ENCODE peak calls at places on chromosomes 5 and 9, in seven cellular contexts. T is hepatocyte, I is ovary, U is CD14-positive monocyte, B is NB4, M is psoas muscle, X is right atrium auricular region. Y is an unnamed sample.

GRCh38 chr5:10760033-10760975 is 730 bp downstream of the DAP start:
- DNase-seq in T (peak; percentile 81), U (no peak), I (no peak), X (no peak), M (no peak), B (peak; percentile 69), Y (peak; percentile 55)

GRCh38 chr5:79800979-79801827 is 111.6 kb downstream of the CMYA5 start:
- DNase-seq in T (no peak), B (peak; percentile 35), X (no peak), U (no peak), M (no peak), I (no peak), Y (no peak)

GRCh38 chr5:56910123-56910951 is 941 bp downstream of the SETD9 start:
- DNase-seq in B (peak; percentile 80), M (peak; percentile 68), T (no peak), I (peak; percentile 72), X (no peak), U (peak; percentile 45), Y (peak; percentile 43)

GRCh38 chr9:113807173-113808061 is 68.7 kb upstream of the ZNF618 start:
- DNase-seq in I (peak; percentile 54), T (peak; percentile 48), X (peak; percentile 62), M (no peak), B (peak; percentile 71), U (peak; percentile 52), Y (peak; percentile 56)

GRCh38 chr9:107755267-107755666 is 265.7 kb upstream of the KLF4 start:
- DNase-seq in M (no peak), X (peak; percentile 47), T (peak; percentile 76), B (peak; percentile 32), U (peak; percentile 82), I (no peak), Y (no peak)

GRCh38 chr9:77597057-77597456 is 51.1 kb downstream of the GNA14 start:
- DNase-seq in U (no peak), X (no peak), I (no peak), M (no peak), T (no peak), B (no peak), Y (no peak)

GRCh38 chr5:82720213-82720612 is 357.0 kb downstream of the TMEM167A start:
- DNase-seq in B (no peak), X (no peak), M (no peak), U (no peak), T (no peak), I (no peak), Y (no peak)

GRCh38 chr5:428754-429452 is 14.1 kb upstream of the EXOC3 start:
- DNase-seq in M (peak; percentile 44), B (no peak), I (no peak), T (no peak), U (no peak), X (no peak), Y (no peak)

GRCh38 chr5:53438486-53439472 is 41.6 kb upstream of the FST start:
- DNase-seq in I (no peak), B (peak; percentile 28), T (no peak), U (no peak), X (no peak), M (no peak), Y (no peak)

GRCh38 chr5:73497537-73498056 is 645 bp upstream of the BTF3 start:
- DNase-seq in U (no peak), X (no peak), M (no peak), T (no peak), B (peak; percentile 15), I (no peak), Y (no peak)

GRCh38 chr5:73499187-73499586 is 945 bp downstream of the BTF3 start:
- DNase-seq in B (peak; percentile 15), X (no peak), I (no peak), U (no peak), T (no peak), M (no peak), Y (no peak)

GRCh38 chr5:73495772-73496346 is 2.4 kb upstream of the BTF3 start:
- DNase-seq in U (no peak), B (no peak), T (peak; percentile 56), M (no peak), I (no peak), X (no peak), Y (no peak)

GRCh38 chr5:73498057-73498992 is at the start of gene BTF3:
- DNase-seq in M (peak; percentile 98), I (peak; percentile 96), T (peak; percentile 98), U (peak; percentile 93), X (peak; percentile 97), B (peak; percentile 97), Y (peak; percentile 97)

DNA sequence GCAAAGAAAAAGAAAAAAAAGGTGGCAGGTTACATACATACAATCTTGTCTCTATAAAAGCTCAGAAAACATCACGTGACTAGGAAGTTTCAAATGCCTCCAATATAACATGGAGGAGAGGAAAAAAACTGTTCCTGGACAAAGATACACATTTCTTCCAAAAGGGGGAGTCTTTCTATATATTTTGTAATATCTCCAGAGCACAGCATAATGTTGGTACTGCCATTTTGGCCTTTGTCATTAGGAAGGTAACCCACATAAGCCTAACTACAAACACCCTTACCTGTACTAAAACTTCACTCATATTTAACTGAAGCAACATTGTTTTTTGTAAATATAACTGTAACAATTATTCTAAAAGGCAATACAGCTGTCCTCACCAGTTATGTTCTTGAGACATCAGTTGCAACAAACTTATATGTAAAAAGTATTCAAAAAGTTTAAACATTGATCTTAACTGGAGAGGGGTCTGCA is 1.2 kb upstream of the BTF3 start:
- DNase-seq in U (no peak), T (peak; percentile 81), M (no peak), X (no peak), B (peak; percentile 77), I (no peak), Y (no peak)
- TF ChIP-seq CTCF in U (no peak), T (peak; percentile 58), M (no peak), X (peak; percentile 20), B (peak; percentile 16), I (no peak), Y (peak; percentile 36)

GRCh38 chr5:61333351-61334223 is 1.5 kb downstream of the ZSWIM6 start:
- DNase-seq in U (peak; percentile 72), X (no peak), B (peak; percentile 82), T (peak; percentile 63), I (peak; percentile 65), M (peak; percentile 71), Y (peak; percentile 45)
- TF ChIP-seq CTCF in U (no peak), X (peak; percentile 32), B (no peak), T (no peak), I (no peak), M (no peak), Y (no peak)

DNA sequence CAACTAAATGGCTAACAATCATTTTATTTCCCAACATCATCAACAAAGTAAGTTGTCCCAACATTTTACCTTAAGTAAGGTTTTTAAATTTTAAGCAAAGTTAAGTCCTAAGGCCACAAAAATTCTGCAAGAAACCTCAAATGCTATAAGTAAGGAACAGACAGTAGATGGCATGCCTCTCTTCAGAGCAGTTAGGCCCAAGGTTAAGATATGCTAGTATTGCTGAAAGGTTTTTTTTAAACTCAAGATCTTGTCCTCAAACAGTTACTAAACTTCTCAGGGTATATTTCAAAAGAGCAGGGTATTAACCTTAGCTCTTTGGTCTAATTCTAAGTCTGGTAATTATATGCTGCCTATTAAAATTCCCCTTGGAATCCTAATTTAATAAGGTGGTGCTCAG is 35.1 kb downstream of the PJA2 start:
- DNase-seq in U (no peak), M (no peak), X (no peak), B (no peak), T (no peak), I (no peak), Y (no peak)
- TF ChIP-seq CTCF in U (no peak), M (no peak), X (no peak), B (no peak), T (peak; percentile 22), I (no peak), Y (no peak)

DNA sequence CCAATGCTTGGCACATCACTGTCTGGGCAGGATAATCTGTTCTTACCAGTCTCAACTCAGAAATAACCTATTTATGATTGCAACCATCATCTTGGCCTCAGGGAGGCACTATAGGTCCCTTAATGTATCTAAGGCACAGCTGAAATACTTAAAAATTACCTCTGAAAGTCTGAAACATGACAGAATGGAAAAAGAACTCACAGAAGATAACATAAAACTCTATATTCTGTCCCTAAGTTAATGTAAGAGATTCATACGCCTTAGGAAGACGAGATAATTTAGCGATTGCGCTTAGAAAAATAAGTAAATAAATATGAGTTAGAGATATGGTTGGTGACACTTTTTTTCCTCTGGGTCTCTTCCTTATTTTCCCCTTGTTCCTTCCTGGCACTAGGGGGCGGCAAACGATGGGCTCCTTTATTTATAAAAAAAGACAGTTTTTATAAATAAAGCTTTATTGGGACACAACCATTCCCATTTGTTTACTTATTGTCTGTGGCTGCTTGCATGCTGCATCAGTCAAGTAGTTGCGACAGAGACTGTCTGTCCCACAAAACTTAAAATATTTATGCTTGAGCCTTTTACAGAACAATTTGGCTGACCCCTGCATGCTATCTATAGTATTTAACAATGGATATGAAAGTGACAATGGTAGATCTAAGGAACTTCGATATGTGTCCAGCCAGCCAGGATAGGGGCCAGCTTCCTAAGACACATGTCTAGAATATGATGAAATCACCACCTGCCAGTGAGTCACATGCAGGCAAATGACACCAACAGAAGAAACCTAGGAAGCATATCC is 79.6 kb downstream of the PDE4D start:
- DNase-seq in U (no peak), X (no peak), B (peak; percentile 80), T (peak; percentile 78), M (no peak), I (no peak), Y (peak; percentile 64)
- TF ChIP-seq CTCF in U (peak; percentile 92), X (peak; percentile 58), B (peak; percentile 48), T (peak; percentile 79), M (peak; percentile 30), I (no peak), Y (peak; percentile 77)

DNA sequence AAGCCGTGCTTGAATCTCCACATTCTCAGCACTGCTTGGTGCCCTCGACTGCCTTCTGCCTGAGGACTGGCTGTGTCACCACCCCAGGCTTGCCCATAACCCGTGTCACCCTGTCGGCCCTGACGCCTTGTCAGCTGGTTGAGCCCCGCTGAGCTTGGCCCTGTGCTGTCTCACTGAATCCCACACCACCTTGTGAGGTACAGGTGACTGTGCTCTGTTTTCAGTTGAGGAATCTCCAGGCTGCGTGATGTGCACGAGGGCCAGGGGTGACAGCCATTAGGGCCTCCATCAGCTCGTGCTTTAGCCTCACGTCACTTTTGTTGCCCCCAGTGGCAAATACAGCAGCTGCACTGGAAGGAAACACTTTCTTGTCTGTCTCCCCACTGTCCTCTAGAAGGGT is 90.7 kb downstream of the CACNA1B start:
- DNase-seq in T (peak; percentile 2), X (no peak), I (no peak), B (no peak), U (no peak), M (peak; percentile 28), Y (no peak)
- TF ChIP-seq CTCF in T (no peak), X (no peak), I (no peak), B (peak; percentile 27), U (no peak), M (no peak), Y (no peak)

GRCh38 chr9:130015353-130016019 is 27.5 kb downstream of the FNBP1 start:
- DNase-seq in T (no peak), I (no peak), M (no peak), X (no peak), U (no peak), B (no peak), Y (no peak)
- TF ChIP-seq CTCF in T (no peak), I (no peak), M (no peak), X (no peak), U (no peak), B (no peak), Y (no peak)

GRCh38 chr5:14687023-14687665 is 22.6 kb downstream of the OTULIN start:
- DNase-seq in X (no peak), T (no peak), I (no peak), B (no peak), M (no peak), U (no peak), Y (no peak)
- TF ChIP-seq CTCF in X (no peak), T (no peak), I (no peak), B (no peak), M (no peak), U (no peak), Y (no peak)